ENCODE peak calls at places on chromosomes 1 and 21, in six cellular contexts. X is mammary epithelial cell, O is neural progenitor cell, A is neuronal stem cell, K is heart right ventricle, F is lung. V is an unnamed sample.

GRCh38 chr21:42195378-42196031 is 23.4 kb upstream of the ABCG1 start:
- DNase-seq in O (no peak), X (no peak), F (peak; percentile 45), A (no peak), K (no peak), V (peak; percentile 63)

GRCh38 chr1:55689800-55690199 is 474.6 kb upstream of the USP24 start:
- DNase-seq in X (no peak), O (no peak), K (no peak), A (no peak), F (no peak), V (no peak)

GRCh38 chr21:25578070-25578961 is 29.0 kb downstream of the MRPL39 start:
- DNase-seq in F (no peak), K (no peak), O (no peak), A (no peak), X (no peak), V (no peak)

GRCh38 chr1:167426716-167427115 is 91.6 kb downstream of the CD247 start:
- DNase-seq in K (no peak), X (no peak), F (no peak), O (no peak), A (no peak), V (no peak)

GRCh38 chr1:184792450-184792969 is 37.9 kb upstream of the EDEM3 start:
- DNase-seq in F (peak; percentile 52), O (no peak), K (peak; percentile 49), X (peak; percentile 98), A (no peak), V (peak; percentile 86)

GRCh38 chr1:204084247-204084772 is 11.4 kb downstream of the SOX13 start:
- DNase-seq in K (no peak), A (no peak), F (peak; percentile 56), X (no peak), O (peak; percentile 89), V (no peak)

GRCh38 chr1:36322085-36322785 is 1.2 kb downstream of the EVA1B start:
- DNase-seq in F (no peak), X (no peak), K (no peak), O (peak; percentile 52), A (no peak), V (no peak)

GRCh38 chr1:41533731-41534080 is 49.2 kb upstream of the EDN2 start:
- DNase-seq in O (no peak), X (no peak), A (no peak), K (no peak), F (no peak), V (no peak)

GRCh38 chr1:25031966-25032667 is 102.0 kb upstream of the RUNX3 start:
- DNase-seq in X (no peak), F (peak; percentile 69), A (no peak), K (peak; percentile 35), O (no peak), V (no peak)

GRCh38 chr1:46575300-46575699 is 23.9 kb upstream of the KNCN start:
- DNase-seq in X (no peak), A (no peak), F (no peak), K (no peak), O (peak; percentile 36), V (no peak)

GRCh38 chr1:223792046-223792445 is 53.7 kb downstream of the TP53BP2 start:
- DNase-seq in X (no peak), A (no peak), O (no peak), F (no peak), K (no peak), V (no peak)

GRCh38 chr1:160376525-160377131 is 9.8 kb downstream of the NHLH1 start:
- DNase-seq in A (peak; percentile 67), K (no peak), X (peak; percentile 46), O (peak; percentile 85), F (no peak), V (peak; percentile 52)

GRCh38 chr1:93056214-93056613 is 22.9 kb upstream of the MTF2 start:
- DNase-seq in X (peak; percentile 32), K (no peak), O (peak; percentile 83), A (no peak), F (no peak), V (no peak)

GRCh38 chr1:221263831-221264767 is 384.9 kb downstream of the HLX start:
- DNase-seq in O (peak; percentile 88), F (peak; percentile 64), A (peak; percentile 33), X (peak; percentile 61), K (no peak), V (peak; percentile 80)

GRCh38 chr21:41593051-41593783 is 85.3 kb upstream of the TMPRSS2 start:
- DNase-seq in K (no peak), F (peak; percentile 60), O (no peak), A (no peak), X (no peak), V (no peak)

GRCh38 chr1:17616731-17617279 is 77.3 kb downstream of the ARHGEF10L start:
- DNase-seq in X (peak; percentile 52), F (no peak), A (no peak), K (no peak), O (no peak), V (no peak)

GRCh38 chr1:209883341-209883971 is 54.6 kb upstream of the SYT14 start:
- DNase-seq in F (no peak), O (peak; percentile 14), X (peak; percentile 66), K (no peak), A (no peak), V (no peak)

GRCh38 chr1:178947688-178948003 is 76.8 kb upstream of the ANGPTL1 start:
- DNase-seq in F (no peak), X (no peak), K (no peak), O (no peak), A (no peak), V (no peak)

GRCh38 chr1:231315887-231316286 is 21.8 kb downstream of the EXOC8 start:
- DNase-seq in O (peak; percentile 65), F (no peak), A (peak; percentile 12), K (peak; percentile 36), X (peak; percentile 8), V (peak; percentile 18)

GRCh38 chr1:183761871-183762270 is 43.0 kb upstream of the RGL1 start:
- DNase-seq in X (no peak), A (no peak), F (no peak), O (no peak), K (no peak), V (no peak)

GRCh38 chr1:10635385-10635896 is 160.7 kb downstream of the PEX14 start:
- DNase-seq in K (peak; percentile 37), A (no peak), X (peak; percentile 94), O (no peak), F (peak; percentile 46), V (no peak)

GRCh38 chr1:56453016-56453721 is 126.2 kb downstream of the PLPP3 start:
- DNase-seq in K (no peak), F (no peak), X (no peak), O (no peak), A (no peak), V (no peak)

GRCh38 chr1:26165126-26165892 is 3.5 kb downstream of the C1orf232 start:
- DNase-seq in A (no peak), O (no peak), F (no peak), K (no peak), X (no peak), V (no peak)

GRCh38 chr21:42641311-42642218 is 11.9 kb upstream of the PDE9A start:
- DNase-seq in F (no peak), O (no peak), K (no peak), X (no peak), A (no peak), V (no peak)

GRCh38 chr21:29382029-29382654 is 83.4 kb downstream of the BACH1 start:
- DNase-seq in O (no peak), X (peak; percentile 65), A (no peak), K (no peak), F (no peak), V (no peak)

GRCh38 chr1:160911441-160911840 is 26.5 kb upstream of the ITLN1 start:
- DNase-seq in O (no peak), K (no peak), F (peak; percentile 45), X (no peak), A (no peak), V (peak; percentile 49)

GRCh38 chr1:65036614-65037180 is 70.3 kb upstream of the JAK1 start:
- DNase-seq in O (no peak), A (no peak), K (no peak), F (no peak), X (peak; percentile 22), V (no peak)

GRCh38 chr1:36285450-36286101 is 20.6 kb upstream of the SH3D21 start:
- DNase-seq in X (peak; percentile 68), O (peak; percentile 89), F (peak; percentile 52), A (peak; percentile 79), K (no peak), V (peak; percentile 72)

GRCh38 chr21:34885125-34885524 is 164.0 kb downstream of the RUNX1 start:
- DNase-seq in A (no peak), F (no peak), X (no peak), K (no peak), O (peak; percentile 43), V (no peak)

DNA sequence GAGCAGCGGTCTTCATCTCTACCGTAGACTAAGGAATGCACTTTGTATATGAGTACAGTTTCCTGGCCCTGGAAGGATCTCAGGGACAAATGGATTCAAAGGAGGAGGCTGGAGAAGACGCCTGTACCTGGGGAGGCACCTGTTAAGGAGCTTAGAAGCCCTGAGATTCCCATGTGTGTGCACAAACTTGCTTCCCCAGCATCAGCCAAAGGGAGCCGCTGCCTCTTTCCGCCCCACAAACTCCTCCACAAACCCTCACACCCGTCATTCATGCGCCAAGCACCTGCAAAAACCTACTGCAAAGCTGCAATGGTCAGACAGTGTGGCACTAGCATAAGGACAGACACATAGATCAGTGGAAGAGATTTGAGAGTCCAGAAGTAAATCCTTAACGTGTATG is 54.5 kb downstream of the RRAGC start:
- DNase-seq in F (no peak), O (no peak), K (no peak), X (no peak), A (no peak), V (no peak)
- H3K27me3 ChIP-seq in F (no peaks in the 10 kb centered on the region), O (peaks cover 80% of the 10 kb centered on the region), K (peaks cover 76% of the 10 kb centered on the region), X (peaks cover 17% of the 10 kb centered on the region), A (no peaks in the 10 kb centered on the region), V (no peaks in the 10 kb centered on the region)

GRCh38 chr1:227399152-227399730 is 80.9 kb upstream of the CDC42BPA start:
- DNase-seq in X (no peak), K (no peak), A (no peak), F (no peak), O (no peak), V (no peak)

GRCh38 chr1:227397356-227397978 is 79.2 kb upstream of the CDC42BPA start:
- DNase-seq in F (no peak), A (no peak), X (no peak), O (no peak), K (no peak), V (no peak)

GRCh38 chr1:227395391-227396028 is 77.2 kb upstream of the CDC42BPA start:
- DNase-seq in A (no peak), K (no peak), X (no peak), F (no peak), O (no peak), V (no peak)

GRCh38 chr1:227392984-227393764 is 74.9 kb upstream of the CDC42BPA start:
- DNase-seq in A (no peak), X (no peak), O (no peak), K (no peak), F (no peak), V (no peak)

GRCh38 chr1:227396539-227397355 is 78.5 kb upstream of the CDC42BPA start:
- DNase-seq in K (no peak), A (no peak), F (no peak), X (peak; percentile 46), O (no peak), V (no peak)
- H3K4me3 ChIP-seq in K (no peak overlapping the region), A (no peak overlapping the region), F (no peak overlapping the region), X (no peak overlapping the region), O (no peak overlapping the region), V (no peak overlapping the region)

GRCh38 chr1:67711150-67711849 is 26.3 kb downstream of the GADD45A start:
- DNase-seq in X (no peak), O (no peak), F (no peak), K (no peak), A (no peak), V (no peak)
- H3K4me1 ChIP-seq in X (peaks cover 37% of the 10 kb centered on the region), O (peaks cover 11% of the 10 kb centered on the region), F (peaks cover 15% of the 10 kb centered on the region), K (peaks cover 28% of the 10 kb centered on the region), A (peaks cover 4% of the 10 kb centered on the region), V (peaks cover 53% of the 10 kb centered on the region)

GRCh38 chr1:153339802-153340201 is 8.8 kb downstream of the PGLYRP4 start:
- DNase-seq in A (no peak), K (no peak), O (no peak), X (no peak), F (no peak), V (no peak)
- H3K27me3 ChIP-seq in A (no peaks in the 10 kb centered on the region), K (peaks cover 10% of the 10 kb centered on the region), O (no peaks in the 10 kb centered on the region), X (no peaks in the 10 kb centered on the region), F (no peaks in the 10 kb centered on the region), V (no peaks in the 10 kb centered on the region)